ENCODE peak calls at places on chromosomes 11 and 22, in five cellular contexts. G is Kasumi-1; J is CD8-positive, alpha-beta T cell; D is GM23248; L is stimulated activated CD4-positive, alpha-beta T cell treated with anti-CD3 and anti-CD28 coated beads, Interleukin-15, amount 100 ng/mL, for 1 hour. Y is an unnamed sample.

GRCh38 chr11:450809-451451 is 851 bp downstream of the PTDSS2 start:
- DNase-seq in D (peak; percentile 85), L (peak; percentile 67), G (peak; percentile 71), J (peak; percentile 86), Y (peak; percentile 55)

GRCh38 chr11:111785076-111785475 is 18.9 kb upstream of the PPP2R1B start:
- DNase-seq in G (no peak), D (no peak), L (no peak), J (no peak), Y (no peak)

GRCh38 chr11:128553662-128554392 is 33.5 kb downstream of the ETS1 start:
- DNase-seq in L (no peak), G (no peak), J (no peak), D (peak; percentile 13), Y (no peak)

GRCh38 chr22:48559647-48560388 is 1267.9 kb downstream of the BRD1 start:
- DNase-seq in G (no peak), D (no peak), J (no peak), L (no peak), Y (no peak)

GRCh38 chr11:115527534-115528125 is 23.4 kb upstream of the CADM1 start:
- DNase-seq in J (no peak), D (no peak), L (no peak), G (no peak), Y (no peak)

GRCh38 chr11:114440971-114441810 is 1.9 kb downstream of the REXO2 start:
- DNase-seq in J (no peak), L (no peak), G (no peak), D (peak; percentile 10), Y (no peak)

GRCh38 chr22:17205432-17205831 is 13.8 kb downstream of the ADA2 start:
- DNase-seq in D (no peak), L (no peak), G (peak; percentile 13), J (no peak), Y (no peak)

GRCh38 chr11:121544956-121545355 is 92.2 kb upstream of the SORL1-AS1 start:
- DNase-seq in J (peak; percentile 65), G (peak; percentile 80), L (no peak), D (no peak), Y (no peak)

GRCh38 chr11:121134758-121135312 is 33.8 kb downstream of the TECTA start:
- DNase-seq in G (no peak), J (no peak), D (no peak), L (no peak), Y (no peak)

GRCh38 chr11:69530278-69531070 is 49.0 kb downstream of the LINC01488 start:
- DNase-seq in J (no peak), L (no peak), G (peak; percentile 71), D (no peak), Y (no peak)

GRCh38 chr22:37371491-37371890 is 55.8 kb downstream of the ELFN2 start:
- DNase-seq in D (no peak), L (no peak), J (no peak), G (no peak), Y (no peak)

GRCh38 chr11:110362916-110363574 is 66.6 kb upstream of the RDX start:
- DNase-seq in D (no peak), L (no peak), G (no peak), J (no peak), Y (no peak)

GRCh38 chr22:47474895-47475294 is 712.4 kb downstream of the TBC1D22A start:
- DNase-seq in J (no peak), G (no peak), L (no peak), D (no peak), Y (no peak)

GRCh38 chr11:33437529-33437928 is 180.3 kb downstream of the HIPK3 start:
- DNase-seq in J (no peak), D (no peak), L (no peak), G (no peak), Y (no peak)

GRCh38 chr11:115264278-115264677 is 239.9 kb downstream of the CADM1 start:
- DNase-seq in D (no peak), G (no peak), J (no peak), L (no peak), Y (no peak)

GRCh38 chr11:26806209-26806608 is 84.3 kb upstream of the SLC5A12 start:
- DNase-seq in G (no peak), L (no peak), J (no peak), D (peak; percentile 78), Y (no peak)

GRCh38 chr11:123173040-123173855 is 21.8 kb downstream of the CLMP start:
- DNase-seq in L (no peak), D (peak; percentile 98), G (no peak), J (no peak), Y (no peak)

GRCh38 chr22:28023036-28023435 is 104.0 kb upstream of the PITPNB start:
- DNase-seq in D (no peak), L (no peak), J (no peak), G (no peak), Y (no peak)

GRCh38 chr11:109426442-109426841 is 4.5 kb downstream of the C11orf87 start:
- DNase-seq in J (no peak), D (peak; percentile 51), L (no peak), G (peak; percentile 42), Y (no peak)

GRCh38 chr11:92528051-92528450 is 303.4 kb downstream of the FAT3 start:
- DNase-seq in J (no peak), L (no peak), D (peak; percentile 40), G (no peak), Y (no peak)

Y was measured in T-helper 17 cell.